ENCODE peak calls at places on chromosomes 5 and 9, in seven cellular contexts. V, A, S, K, J, Z and P are unnamed samples.

GRCh38 chr5:135012951-135013391 is 21.1 kb downstream of the PITX1 start:
- DNase-seq in A (no peak), Z (no peak), S (no peak), J (peak), V (no peak), K (no peak), P (no peak)

GRCh38 chr5:128036961-128037360 is 46.6 kb upstream of the SLC12A2 start:
- DNase-seq in V (no peak), Z (no peak), A (no peak), J (no peak), S (no peak), K (no peak), P (no peak)

GRCh38 chr5:87361536-87362213 is 51.1 kb downstream of the CCNH start:
- DNase-seq in K (no peak), A (no peak), Z (no peak), S (no peak), J (no peak), V (no peak), P (no peak)

GRCh38 chr9:135085830-135086546 is 1.5 kb upstream of the OLFM1 start:
- DNase-seq in Z (peak), A (peak), S (peak), K (peak), V (no peak), J (peak), P (peak)

GRCh38 chr9:124311283-124311682 is 53.5 kb downstream of the NEK6 start:
- DNase-seq in J (no peak), V (no peak), S (no peak), Z (no peak), K (no peak), A (no peak), P (no peak)

GRCh38 chr9:16526380-16526779 is 344.1 kb downstream of the BNC2 start:
- DNase-seq in A (no peak), K (no peak), V (no peak), Z (no peak), J (no peak), S (no peak), P (no peak)

GRCh38 chr5:43396762-43397304 is 15.4 kb downstream of the CCL28 start:
- DNase-seq in V (peak), A (no peak), S (peak), Z (peak), J (peak), K (peak), P (no peak)

GRCh38 chr5:97658116-97658900 is 475.3 kb upstream of the RIOK2 start:
- DNase-seq in Z (no peak), V (no peak), S (no peak), J (no peak), A (no peak), K (no peak), P (no peak)

GRCh38 chr5:128264567-128264966 is 181.0 kb downstream of the SLC12A2 start:
- DNase-seq in K (no peak), J (no peak), S (no peak), Z (no peak), V (no peak), A (no peak), P (no peak)

GRCh38 chr9:19404278-19405075 is 4.3 kb upstream of the ACER2 start:
- DNase-seq in S (no peak), V (no peak), J (no peak), A (no peak), Z (no peak), K (no peak), P (no peak)

GRCh38 chr9:86713456-86713855 is 233.8 kb downstream of the GAS1 start:
- DNase-seq in K (no peak), A (no peak), S (no peak), J (no peak), V (no peak), Z (no peak), P (no peak)

GRCh38 chr5:132193165-132193694 is 34.4 kb downstream of the P4HA2 start:
- DNase-seq in Z (no peak), A (no peak), J (no peak), K (no peak), V (no peak), S (no peak), P (no peak)

GRCh38 chr5:78335976-78336375 is 24.4 kb upstream of the SCAMP1 start:
- DNase-seq in S (no peak), J (no peak), A (no peak), Z (no peak), V (no peak), K (no peak), P (no peak)

GRCh38 chr5:2093859-2094615 is 211.3 kb upstream of the IRX4 start:
- DNase-seq in V (no peak), A (no peak), K (no peak), Z (no peak), S (no peak), J (peak), P (no peak)

GRCh38 chr9:86637515-86637914 is 283.3 kb upstream of the TUT7 start:
- DNase-seq in K (no peak), V (no peak), Z (peak), A (peak), J (peak), S (peak), P (no peak)

GRCh38 chr5:166651234-166651633 is 1640.2 kb upstream of the WWC1 start:
- DNase-seq in S (no peak), A (no peak), K (no peak), J (no peak), Z (no peak), V (no peak), P (no peak)

GRCh38 chr9:126127591-126127990 is 199.0 kb upstream of the MVB12B start:
- DNase-seq in A (no peak), K (no peak), V (no peak), Z (no peak), J (no peak), S (no peak), P (no peak)

GRCh38 chr5:51226420-51226735 is 156.9 kb upstream of the ISL1 start:
- DNase-seq in V (no peak), Z (peak), J (no peak), K (no peak), S (no peak), A (no peak), P (no peak)

GRCh38 chr5:42591026-42591425 is 165.6 kb upstream of the CCDC152 start:
- DNase-seq in Z (no peak), J (peak), S (peak), K (no peak), V (no peak), A (no peak), P (no peak)

GRCh38 chr9:108521063-108521462 is 334.7 kb downstream of the ACTL7B start:
- DNase-seq in K (no peak), V (no peak), J (no peak), Z (no peak), S (no peak), A (no peak), P (no peak)

GRCh38 chr5:22604711-22605110 is 248.4 kb downstream of the CDH12 start:
- DNase-seq in Z (no peak), A (no peak), V (no peak), S (no peak), K (no peak), J (no peak), P (no peak)

GRCh38 chr5:159161361-159162214 is 47.8 kb downstream of the RNF145 start:
- DNase-seq in V (no peak), J (no peak), A (no peak), Z (no peak), S (no peak), K (no peak), P (no peak)

GRCh38 chr9:124420991-124421543 is 5.8 kb upstream of the PSMB7 start:
- DNase-seq in A (peak), Z (no peak), S (no peak), J (no peak), K (no peak), V (no peak), P (no peak)

GRCh38 chr5:44691811-44692210 is 116.9 kb upstream of the MRPS30 start:
- DNase-seq in S (no peak), A (no peak), K (no peak), J (no peak), V (no peak), Z (no peak), P (no peak)

GRCh38 chr9:104748359-104749031 is 1.0 kb downstream of the NIPSNAP3A start:
- DNase-seq in A (peak), S (no peak), J (no peak), K (no peak), V (no peak), Z (no peak), P (no peak)

GRCh38 chr9:69122391-69123141 is 51.5 kb upstream of the TJP2 start:
- DNase-seq in K (no peak), J (no peak), S (no peak), A (peak), V (no peak), Z (peak), P (no peak)

GRCh38 chr9:107935931-107936330 is 446.4 kb upstream of the KLF4 start:
- DNase-seq in S (no peak), K (no peak), A (no peak), J (no peak), Z (no peak), V (no peak), P (no peak)

GRCh38 chr5:57438162-57438561 is 44.4 kb downstream of the ACTBL2 start:
- DNase-seq in A (no peak), S (no peak), Z (no peak), V (no peak), J (no peak), K (no peak), P (no peak)

GRCh38 chr5:141934099-141934844 is 10.6 kb downstream of the DELE1 start:
- DNase-seq in A (no peak), V (no peak), J (no peak), Z (no peak), S (peak), K (no peak), P (no peak)

GRCh38 chr5:172450861-172451695 is 3.2 kb downstream of the SH3PXD2B start:
- DNase-seq in K (no peak), Z (peak), V (no peak), J (peak), A (peak), S (no peak), P (no peak)

GRCh38 chr9:15373201-15373530 is 49.5 kb upstream of the SNAPC3 start:
- DNase-seq in V (no peak), A (no peak), K (no peak), S (no peak), Z (no peak), J (no peak), P (no peak)

GRCh38 chr9:136438548-136438908 is 1.1 kb downstream of the INPP5E start:
- DNase-seq in V (no peak), K (no peak), Z (peak), A (peak), J (no peak), S (no peak), P (no peak)

GRCh38 chr5:142830241-142831018 is 60.3 kb downstream of the ARHGAP26 start:
- DNase-seq in A (no peak), K (no peak), S (no peak), V (no peak), J (no peak), Z (no peak), P (no peak)

GRCh38 chr5:75051217-75051751 is 1.1 kb downstream of the GCNT4 start:
- DNase-seq in S (no peak), Z (no peak), K (no peak), V (no peak), J (no peak), A (no peak), P (no peak)

GRCh38 chr5:122721127-122721526 is 53.8 kb upstream of the SNX2 start:
- DNase-seq in K (no peak), S (no peak), Z (no peak), J (no peak), A (no peak), V (no peak), P (no peak)

GRCh38 chr5:1312206-1312605 is 17.3 kb upstream of the TERT start:
- DNase-seq in Z (no peak), J (peak), A (peak), S (peak), K (no peak), V (no peak), P (no peak)

GRCh38 chr9:70444904-70445303 is 30.4 kb upstream of the KLF9 start:
- DNase-seq in V (no peak), S (no peak), K (no peak), Z (no peak), A (no peak), J (no peak), P (no peak)

GRCh38 chr9:133584559-133585476 is 24.4 kb downstream of the FAM163B start:
- DNase-seq in V (no peak), J (no peak), K (no peak), Z (peak), S (no peak), A (peak), P (no peak)

GRCh38 chr9:133589454-133590227 is 19.5 kb downstream of the FAM163B start:
- DNase-seq in V (peak), K (no peak), A (peak), Z (peak), S (no peak), J (no peak), P (no peak)

GRCh38 chr9:133587466-133587865 is 21.7 kb downstream of the FAM163B start:
- DNase-seq in S (no peak), A (no peak), K (no peak), J (no peak), V (no peak), Z (no peak), P (no peak)

GRCh38 chr9:133585481-133586367 is 23.5 kb downstream of the FAM163B start:
- DNase-seq in Z (peak), V (no peak), J (no peak), S (no peak), K (peak), A (peak), P (no peak)

DNA sequence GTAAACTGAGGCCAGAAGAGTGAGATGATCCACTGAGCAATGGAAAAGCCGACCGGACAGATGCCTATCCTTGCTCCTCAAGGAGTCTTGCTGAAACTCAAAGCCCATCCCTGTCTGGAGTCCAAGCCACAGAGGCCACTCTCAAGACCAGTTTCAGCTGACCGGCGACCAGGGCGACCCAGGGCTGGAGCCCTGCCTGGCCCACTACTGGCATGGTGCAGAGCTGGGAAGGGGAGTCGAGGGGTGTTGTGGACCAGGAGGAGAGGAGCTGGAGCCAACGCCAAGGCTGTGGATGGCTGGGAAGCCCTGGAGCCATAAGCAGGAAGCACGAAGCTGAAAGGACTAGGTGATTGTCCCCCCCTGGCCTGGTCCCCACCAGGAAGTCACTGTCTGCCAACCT is 22.1 kb downstream of the FAM163B start:
- DNase-seq in V (no peak), J (no peak), S (no peak), K (no peak), Z (no peak), A (no peak), P (no peak)
- H3K27ac ChIP-seq in V (no peak), J (no peak), S (no peak), K (no peak), Z (no peak), A (no peak), P (no peak)

GRCh38 chr9:106467113-106467846 is 395.7 kb upstream of the ZNF462 start:
- DNase-seq in A (no peak), K (no peak), S (no peak), Z (peak), V (no peak), J (no peak), P (no peak)

GRCh38 chr9:106468431-106468830 is 394.5 kb upstream of the ZNF462 start:
- DNase-seq in V (no peak), A (no peak), S (no peak), Z (no peak), J (no peak), K (no peak), P (no peak)

GRCh38 chr9:106467847-106468163 is 395.2 kb upstream of the ZNF462 start:
- DNase-seq in V (no peak), S (no peak), Z (no peak), A (no peak), J (no peak), K (no peak), P (no peak)
- H3K27ac ChIP-seq in V (no peak), S (no peak), Z (no peak), A (no peak), J (no peak), K (no peak), P (no peak)

DNA sequence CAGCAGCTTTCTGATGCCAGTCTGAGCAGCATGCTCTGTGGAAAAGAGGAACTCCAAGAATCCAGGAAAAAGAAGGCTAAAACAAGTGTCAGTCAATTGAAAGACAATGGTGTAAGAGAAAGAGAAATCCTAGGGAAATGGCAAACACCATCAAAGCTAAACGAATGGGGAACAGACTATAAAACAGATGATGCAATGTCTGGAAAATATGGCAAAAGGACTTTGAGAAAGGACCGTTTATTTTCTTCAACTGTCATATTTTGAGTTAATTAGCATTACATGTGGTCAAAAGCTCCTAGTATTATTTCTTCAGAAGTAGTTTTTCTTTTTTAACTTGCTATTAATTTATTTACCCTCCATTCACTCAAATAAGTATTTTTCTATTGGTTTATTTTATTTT is 465.2 kb downstream of the LRRC70 start:
- DNase-seq in Z (no peak), K (no peak), V (no peak), A (no peak), J (no peak), S (no peak), P (no peak)
- H3K27ac ChIP-seq in Z (no peak), K (no peak), V (no peak), A (no peak), J (no peak), S (no peak), P (no peak)

GRCh38 chr9:137612741-137613142 is 6.1 kb upstream of the EHMT1 start:
- DNase-seq in V (no peak), J (no peak), S (no peak), Z (no peak), K (no peak), A (no peak), P (no peak)

GRCh38 chr9:137613259-137613658 is 5.5 kb upstream of the EHMT1 start:
- DNase-seq in S (no peak), K (no peak), Z (no peak), A (no peak), J (no peak), V (no peak), P (no peak)

GRCh38 chr9:137613738-137614523 is 4.9 kb upstream of the EHMT1 start:
- DNase-seq in J (no peak), V (no peak), S (no peak), Z (no peak), A (no peak), K (no peak), P (no peak)

GRCh38 chr9:137611623-137612609 is 6.4 kb downstream of the ARRDC1 start:
- DNase-seq in A (peak), S (no peak), J (peak), K (no peak), V (no peak), Z (no peak), P (no peak)

DNA sequence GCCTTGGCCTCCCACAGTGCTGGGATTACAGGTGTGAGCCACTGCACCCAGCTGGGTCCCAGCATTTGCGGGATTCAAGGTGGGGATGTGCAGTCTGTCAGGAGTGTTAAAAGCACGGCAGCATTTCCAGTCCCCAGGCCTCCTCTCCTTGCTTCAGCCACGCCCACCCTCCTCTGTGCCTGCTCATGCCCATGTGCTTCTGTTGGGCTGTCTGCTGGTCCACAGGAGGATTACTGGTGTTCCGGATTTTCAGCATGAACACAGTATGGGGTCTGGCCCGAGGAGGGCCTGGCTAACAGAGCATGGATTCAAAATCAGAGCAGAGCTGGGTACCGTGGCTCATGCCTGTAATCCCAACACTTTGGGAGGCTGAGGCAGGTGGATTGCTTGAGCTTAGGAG is 5.5 kb downstream of the ARRDC1 start:
- DNase-seq in A (no peak), J (no peak), V (no peak), K (no peak), Z (no peak), S (no peak), P (no peak)
- H3K27ac ChIP-seq in A (no peak), J (no peak), V (no peak), K (peak), Z (no peak), S (no peak), P (no peak)

GRCh38 chr5:144093400-144093799 is 77.1 kb downstream of the YIPF5 start:
- DNase-seq in A (no peak), J (no peak), K (no peak), Z (no peak), V (no peak), S (no peak), P (no peak)

GRCh38 chr5:144092510-144092909 is 77.9 kb downstream of the YIPF5 start:
- DNase-seq in A (no peak), S (no peak), J (no peak), Z (no peak), V (no peak), K (no peak), P (no peak)

GRCh38 chr5:144088211-144088965 is 82.1 kb downstream of the YIPF5 start:
- DNase-seq in S (no peak), Z (no peak), A (no peak), K (no peak), V (no peak), J (no peak), P (no peak)

DNA sequence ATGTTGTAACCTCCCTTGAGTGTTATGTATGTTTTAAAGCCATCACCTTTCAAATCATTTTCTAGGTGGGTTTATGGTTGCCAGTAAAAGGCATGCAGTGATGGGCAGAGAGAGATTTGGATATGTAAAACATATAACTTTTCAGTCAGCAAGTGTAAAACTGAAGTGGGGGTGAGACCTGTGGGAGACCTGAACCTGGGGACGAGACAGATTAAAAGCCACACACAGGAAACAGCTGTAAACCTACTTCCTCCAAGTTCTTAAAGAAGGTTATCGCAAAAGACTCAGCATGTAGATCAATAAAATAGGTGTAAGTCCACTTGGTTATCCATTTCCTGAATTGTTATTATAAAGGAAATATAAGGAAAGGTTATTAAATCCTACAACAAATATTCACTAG is 76.6 kb downstream of the YIPF5 start:
- DNase-seq in A (no peak), K (no peak), Z (no peak), S (no peak), V (no peak), J (no peak), P (no peak)
- H3K27ac ChIP-seq in A (no peak), K (no peak), Z (no peak), S (no peak), V (no peak), J (no peak), P (no peak)